ENCODE peak calls at places on chromosome X, in six cellular contexts. Q, O, F, Z, D and L are unnamed samples.

GRCh38 chrX:1387141-1387776 is 4.7 kb downstream of the SLC25A6 start:
- DNase-seq in Q (no peak), O (no peak), F (no peak), Z (peak; percentile 23), D (no peak), L (no peak)

GRCh38 chrX:154815274-154815818 is 10.1 kb upstream of the MPP1 start:
- DNase-seq in Q (peak; percentile 22), O (no peak), F (no peak), Z (no peak), D (no peak), L (no peak)

GRCh38 chrX:68671221-68671620 is 23.8 kb downstream of the STARD8 start:
- DNase-seq in Q (no peak), O (no peak), F (no peak), Z (no peak), D (no peak), L (no peak)

GRCh38 chrX:106608016-106608415 is 3.8 kb upstream of the RADX start:
- DNase-seq in Q (no peak), O (no peak), F (no peak), Z (no peak), D (peak; percentile 9), L (no peak)

GRCh38 chrX:98956014-98956413 is 1454.1 kb downstream of the PCDH19 start:
- DNase-seq in Q (no peak), O (no peak), F (no peak), Z (no peak), D (no peak), L (no peak)

GRCh38 chrX:47587906-47588735 is 5.9 kb downstream of the TIMP1 start:
- DNase-seq in Q (no peak), O (no peak), F (no peak), Z (no peak), D (no peak), L (no peak)

GRCh38 chrX:10325606-10326005 is 168.8 kb downstream of the CLCN4 start:
- DNase-seq in Q (peak; percentile 7), O (no peak), F (no peak), Z (no peak), D (no peak), L (no peak)

GRCh38 chrX:28628101-28628500 is 40.9 kb downstream of the IL1RAPL1 start:
- DNase-seq in Q (no peak), O (peak; percentile 46), F (no peak), Z (no peak), D (no peak), L (no peak)

GRCh38 chrX:30060718-30061117 is 154.6 kb upstream of the MAGEB2 start:
- DNase-seq in Q (peak; percentile 8), O (peak; percentile 43), F (no peak), Z (no peak), D (peak; percentile 1), L (no peak)

GRCh38 chrX:119895843-119896326 is at the start of gene AKAP14:
- DNase-seq in Q (no peak), O (no peak), F (no peak), Z (no peak), D (no peak), L (no peak)

GRCh38 chrX:103464071-103464773 is 55.1 kb downstream of the RAB40A start:
- DNase-seq in Q (peak; percentile 25), O (peak; percentile 55), F (peak; percentile 8), Z (no peak), D (peak; percentile 36), L (no peak)

GRCh38 chrX:136128743-136129142 is 18.6 kb upstream of the FHL1 start:
- DNase-seq in Q (no peak), O (no peak), F (no peak), Z (no peak), D (no peak), L (no peak)

GRCh38 chrX:63513825-63514574 is 162.9 kb upstream of the SPIN4 start:
- DNase-seq in Q (peak; percentile 78), O (no peak), F (no peak), Z (no peak), D (peak; percentile 6), L (no peak)

GRCh38 chrX:54745676-54746075 is 52.4 kb downstream of the ITIH6 start:
- DNase-seq in Q (no peak), O (no peak), F (no peak), Z (no peak), D (no peak), L (no peak)

GRCh38 chrX:64975491-64975890 is 759 bp downstream of the ZC4H2 start:
- DNase-seq in Q (peak; percentile 2), O (peak; percentile 54), F (peak; percentile 32), Z (no peak), D (peak; percentile 28), L (peak; percentile 12)

GRCh38 chrX:80578518-80579105 is 158.4 kb downstream of the TENT5D start:
- DNase-seq in Q (no peak), O (peak; percentile 23), F (peak; percentile 7), Z (no peak), D (peak; percentile 12), L (no peak)

GRCh38 chrX:47093248-47093647 is 15.0 kb downstream of the RGN start:
- DNase-seq in Q (peak; percentile 20), O (peak; percentile 39), F (peak; percentile 35), Z (no peak), D (peak; percentile 12), L (no peak)

GRCh38 chrX:291411-291901 is 10.3 kb downstream of the PLCXD1 start:
- DNase-seq in Q (no peak), O (no peak), F (no peak), Z (peak; percentile 29), D (no peak), L (no peak)

GRCh38 chrX:55813150-55813549 is 95.6 kb downstream of the RRAGB start:
- DNase-seq in Q (no peak), O (no peak), F (no peak), Z (no peak), D (no peak), L (no peak)

GRCh38 chrX:13468096-13468495 is 101.3 kb upstream of the EGFL6 start:
- DNase-seq in Q (no peak), O (no peak), F (no peak), Z (no peak), D (no peak), L (no peak)

GRCh38 chrX:9876205-9876604 is 90.0 kb downstream of the SHROOM2 start:
- DNase-seq in Q (no peak), O (no peak), F (no peak), Z (no peak), D (no peak), L (no peak)

GRCh38 chrX:6226646-6227444 is 1.8 kb downstream of the NLGN4X start:
- DNase-seq in Q (no peak), O (peak; percentile 53), F (no peak), Z (no peak), D (no peak), L (no peak)
- H3K27ac ChIP-seq in Q (no peak overlapping the region), O (no peak overlapping the region), F (peak overlapping the region; percentile 31), Z (peak overlapping the region; percentile 54), D (no peak overlapping the region), L (no peak overlapping the region)

GRCh38 chrX:150203249-150203647 is 159.9 kb upstream of the MAMLD1 start:
- DNase-seq in Q (no peak), O (no peak), F (no peak), Z (no peak), D (no peak), L (no peak)
- H3K27ac ChIP-seq in Q (no peak overlapping the region), O (no peak overlapping the region), F (peak overlapping the region; percentile 27), Z (no peak overlapping the region), D (no peak overlapping the region), L (no peak overlapping the region)

GRCh38 chrX:153694687-153695270 is 7.1 kb downstream of the SLC6A8 start:
- DNase-seq in Q (no peak), O (no peak), F (peak; percentile 66), Z (no peak), D (no peak), L (no peak)
- H3K27ac ChIP-seq in Q (no peak overlapping the region), O (no peak overlapping the region), F (no peak overlapping the region), Z (no peak overlapping the region), D (no peak overlapping the region), L (no peak overlapping the region)

DNA sequence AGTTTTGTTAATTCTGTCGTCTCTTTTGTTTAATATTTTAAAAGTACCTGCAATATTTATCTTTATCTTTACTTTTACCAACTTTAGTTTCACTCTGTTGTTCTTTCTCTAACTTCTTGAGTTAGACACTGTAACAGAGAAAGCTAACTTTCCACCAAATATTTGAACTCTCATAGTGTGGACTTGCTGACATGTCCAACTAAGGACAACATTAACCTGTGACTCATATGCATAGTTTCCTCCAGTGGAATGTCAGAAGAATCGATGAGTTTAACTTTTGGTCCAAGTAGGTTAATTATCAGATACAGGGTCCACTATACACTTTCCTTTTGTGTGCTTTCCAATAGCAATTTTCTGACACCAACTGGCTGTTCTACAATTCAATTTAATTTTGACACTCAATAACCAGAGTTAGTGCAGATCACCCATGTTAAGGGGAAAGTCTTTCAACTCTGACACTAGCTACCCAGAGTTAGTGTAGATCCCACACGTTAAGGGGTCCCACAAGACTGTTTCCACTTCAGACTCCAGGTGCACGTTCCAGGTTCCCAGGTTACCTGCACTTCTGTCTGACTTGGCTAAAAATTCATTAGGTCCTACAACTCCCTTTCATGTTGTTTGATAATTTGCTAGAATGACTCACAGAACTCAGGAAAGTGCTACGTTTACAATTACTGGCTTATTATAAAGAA is 559.0 kb upstream of the AMOT start:
- DNase-seq in Q (no peak), O (no peak), F (no peak), Z (no peak), D (no peak), L (no peak)
- H3K27ac ChIP-seq in Q (no peak overlapping the region), O (no peak overlapping the region), F (no peak overlapping the region), Z (no peak overlapping the region), D (no peak overlapping the region), L (no peak overlapping the region)

DNA sequence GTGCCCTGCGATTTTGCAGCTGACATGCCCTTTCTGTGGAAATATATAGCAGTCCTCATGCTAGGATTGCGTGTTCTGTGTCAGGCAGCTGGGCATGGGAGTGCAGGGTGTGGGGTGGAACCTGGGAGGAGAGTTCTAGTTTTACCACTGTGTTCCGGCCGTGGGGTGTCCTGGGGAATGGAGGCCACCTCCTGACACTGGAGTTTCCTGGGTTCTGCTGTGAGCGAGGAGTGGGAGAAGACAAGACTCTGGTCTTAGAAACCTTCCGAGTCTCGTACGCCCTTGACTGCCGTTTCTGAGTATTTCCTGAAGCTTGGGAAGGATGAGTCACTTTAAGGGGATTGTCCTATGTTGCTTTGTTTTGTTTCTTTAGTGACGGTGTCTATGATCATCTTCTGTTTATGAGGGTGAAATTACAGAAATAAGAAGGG is 19.0 kb downstream of the CD99 start:
- DNase-seq in Q (peak; percentile 78), O (no peak), F (peak; percentile 52), Z (no peak), D (peak; percentile 92), L (no peak)
- H3K27ac ChIP-seq in Q (peak overlapping the region; percentile 94), O (peak overlapping the region; percentile 76), F (peak overlapping the region; percentile 87), Z (no peak overlapping the region), D (peak overlapping the region; percentile 98), L (peak overlapping the region; percentile 69)

DNA sequence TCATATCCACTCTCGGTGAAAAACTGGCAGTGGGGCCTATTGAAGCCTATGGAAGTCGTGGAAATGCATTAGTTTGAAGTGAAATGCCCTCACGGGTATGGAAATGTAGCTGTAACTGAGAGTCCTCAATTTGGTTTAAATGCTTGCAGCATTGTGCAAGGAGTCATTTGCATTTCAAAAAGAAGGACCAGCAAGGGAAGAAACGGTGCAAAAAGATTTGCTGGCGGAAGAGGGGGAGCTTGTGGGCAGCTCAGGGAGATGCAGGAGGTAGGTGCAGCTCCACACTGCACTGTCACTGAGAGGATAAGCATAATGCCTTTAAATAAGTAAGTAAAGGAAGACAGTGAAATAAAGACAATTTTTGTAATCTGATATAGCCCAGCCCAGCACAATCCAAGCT is 400.4 kb upstream of the DIPK2B start:
- DNase-seq in Q (no peak), O (no peak), F (no peak), Z (no peak), D (no peak), L (no peak)
- H3K27ac ChIP-seq in Q (no peak overlapping the region), O (no peak overlapping the region), F (no peak overlapping the region), Z (no peak overlapping the region), D (no peak overlapping the region), L (no peak overlapping the region)